ENCODE peak calls at places on chromosome 20, in four cellular contexts. X, R, B and Q are unnamed samples.

GRCh38 chr20:38730989-38731737 is 6.9 kb downstream of the SLC32A1 start:
- DNase-seq in X (peak), B (peak), R (peak), Q (no peak)

GRCh38 chr20:57124800-57125399 is 141.5 kb downstream of the BMP7 start:
- DNase-seq in B (no peak), X (no peak), R (no peak), Q (no peak)

GRCh38 chr20:40638414-40638813 is 50.6 kb downstream of the MAFB start:
- DNase-seq in R (no peak), X (no peak), B (peak), Q (peak)

GRCh38 chr20:46402236-46402886 is 4.1 kb downstream of the ELMO2 start:
- DNase-seq in B (no peak), R (no peak), X (no peak), Q (no peak)

GRCh38 chr20:41428285-41428684 is 61.7 kb upstream of the EMILIN3 start:
- DNase-seq in X (no peak), R (peak), B (no peak), Q (no peak)

GRCh38 chr20:40494238-40494637 is 194.8 kb downstream of the MAFB start:
- DNase-seq in B (no peak), R (no peak), X (peak), Q (no peak)

GRCh38 chr20:20491110-20491783 is 123.3 kb downstream of the INSM1 start:
- DNase-seq in B (no peak), R (no peak), X (no peak), Q (no peak)

GRCh38 chr20:54318892-54319291 is 111.0 kb downstream of the PFDN4 start:
- DNase-seq in X (no peak), B (no peak), R (no peak), Q (no peak)

GRCh38 chr20:34965051-34965450 is 9.4 kb downstream of the MYH7B start:
- DNase-seq in R (no peak), B (no peak), X (no peak), Q (no peak)

GRCh38 chr20:8082999-8083398 is 49.1 kb upstream of the PLCB1 start:
- DNase-seq in R (no peak), X (no peak), B (no peak), Q (no peak)

GRCh38 chr20:63931735-63932134 is 24.5 kb downstream of the UCKL1 start:
- DNase-seq in B (no peak), X (no peak), R (no peak), Q (no peak)

GRCh38 chr20:60750909-60751308 is 501.2 kb upstream of the CDH4 start:
- DNase-seq in R (no peak), B (no peak), X (no peak), Q (no peak)

GRCh38 chr20:62570403-62570802 is 71.9 kb upstream of the SLCO4A1 start:
- DNase-seq in B (no peak), X (no peak), R (no peak), Q (no peak)

GRCh38 chr20:23878787-23879186 is 761 bp downstream of the CST5 start:
- DNase-seq in B (no peak), R (no peak), X (no peak), Q (no peak)

GRCh38 chr20:23879328-23879798 is at the start of gene CST5:
- DNase-seq in X (no peak), B (no peak), R (no peak), Q (no peak)

GRCh38 chr20:23880426-23880825 is 878 bp upstream of the CST5 start:
- DNase-seq in R (no peak), B (no peak), X (no peak), Q (no peak)

GRCh38 chr20:23881371-23881770 is 1.8 kb upstream of the CST5 start:
- DNase-seq in B (no peak), X (no peak), R (no peak), Q (no peak)

DNA sequence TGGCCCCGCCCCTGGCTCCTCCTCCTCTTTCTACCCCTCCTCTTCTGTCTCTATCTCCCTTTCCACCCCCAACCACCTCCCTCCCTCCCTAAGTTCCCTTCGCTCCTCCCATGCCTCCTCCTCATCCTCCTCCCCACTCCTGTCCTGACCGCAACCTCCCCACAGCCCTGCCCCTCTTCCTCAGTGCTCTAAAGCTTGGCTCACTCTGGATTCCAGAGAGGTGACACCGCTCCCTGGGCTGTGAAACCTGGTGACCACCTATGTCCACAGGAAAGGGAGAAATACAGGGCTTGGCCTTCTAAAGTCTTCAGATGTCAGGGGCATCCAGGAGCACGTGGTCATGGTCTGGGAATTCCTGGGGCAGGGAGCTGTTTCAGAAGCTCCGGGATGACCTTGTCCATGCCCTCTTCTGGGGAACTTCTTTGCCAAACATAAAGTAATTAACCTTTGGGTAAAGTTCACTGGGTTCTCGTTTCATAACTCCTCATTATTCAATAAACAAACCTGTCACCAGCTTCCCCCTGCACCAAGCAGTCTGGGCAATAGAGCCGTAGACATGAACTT is 345 bp upstream of the CST5 start:
- DNase-seq in R (no peak), B (no peak), X (no peak), Q (no peak)
- TF ChIP-seq EP300 in R (no peak), B (no peak), X (no peak), Q (no peak)

GRCh38 chr20:346033-346639 is 775 bp upstream of the NRSN2 start:
- DNase-seq in X (no peak), R (no peak), B (no peak), Q (no peak)

GRCh38 chr20:347317-347639 is 367 bp downstream of the NRSN2 start:
- DNase-seq in B (no peak), R (no peak), X (no peak), Q (no peak)

GRCh38 chr20:346640-347316 is at the start of gene NRSN2:
- DNase-seq in B (peak), X (peak), R (peak), Q (no peak)

GRCh38 chr20:348972-349841 is 2.3 kb downstream of the NRSN2 start:
- DNase-seq in R (no peak), X (no peak), B (no peak), Q (no peak)

GRCh38 chr20:347640-348484 is 951 bp downstream of the NRSN2 start:
- DNase-seq in R (peak), X (peak), B (peak), Q (peak)
- TF ChIP-seq POLR2AphosphoS5 in R (no peak), X (peak), B (peak), Q (no peak)

GRCh38 chr20:50216543-50217206 is 26.0 kb downstream of the CEBPB start:
- DNase-seq in B (no peak), R (no peak), X (no peak), Q (no peak)
- TF ChIP-seq EP300 in B (no peak), R (no peak), X (no peak), Q (no peak)

GRCh38 chr20:51934301-51935002 is 132.1 kb upstream of the SALL4 start:
- DNase-seq in R (no peak), X (no peak), B (no peak), Q (no peak)
- TF ChIP-seq POLR2AphosphoS5 in R (no peak), X (no peak), B (no peak), Q (no peak)

DNA sequence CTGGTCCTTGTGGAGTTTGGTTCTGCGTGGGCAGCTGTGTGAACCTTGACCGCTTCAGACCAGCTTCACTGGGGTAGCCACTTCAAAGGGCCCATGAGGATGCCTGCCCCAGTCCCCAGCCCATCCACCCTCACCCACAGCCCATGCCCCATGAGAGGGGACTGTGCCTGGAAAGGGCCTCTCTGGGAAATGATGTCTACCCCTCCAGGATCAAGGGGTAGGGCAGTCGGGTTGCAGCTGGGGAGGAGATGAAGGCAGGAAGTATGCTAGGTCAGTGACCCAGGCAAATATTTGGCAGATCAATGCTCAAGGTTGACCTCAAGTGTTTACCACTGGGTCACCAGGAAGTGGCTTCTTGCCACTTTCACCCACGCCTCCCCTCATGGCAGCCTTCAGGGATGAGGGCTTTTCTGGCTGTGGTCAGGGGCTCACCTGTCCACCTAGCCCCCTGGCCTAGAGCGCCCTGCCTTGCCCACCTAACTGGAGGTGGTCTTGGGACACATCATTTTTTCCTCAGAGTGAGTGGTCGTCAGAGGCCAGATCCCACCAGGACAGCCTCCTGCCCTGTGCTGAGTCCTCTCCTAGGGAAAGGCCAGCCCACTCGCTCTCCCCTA is 109.5 kb downstream of the SNX5 start:
- DNase-seq in B (no peak), X (no peak), R (no peak), Q (no peak)
- TF ChIP-seq EP300 in B (no peak), X (no peak), R (no peak), Q (no peak)

DNA sequence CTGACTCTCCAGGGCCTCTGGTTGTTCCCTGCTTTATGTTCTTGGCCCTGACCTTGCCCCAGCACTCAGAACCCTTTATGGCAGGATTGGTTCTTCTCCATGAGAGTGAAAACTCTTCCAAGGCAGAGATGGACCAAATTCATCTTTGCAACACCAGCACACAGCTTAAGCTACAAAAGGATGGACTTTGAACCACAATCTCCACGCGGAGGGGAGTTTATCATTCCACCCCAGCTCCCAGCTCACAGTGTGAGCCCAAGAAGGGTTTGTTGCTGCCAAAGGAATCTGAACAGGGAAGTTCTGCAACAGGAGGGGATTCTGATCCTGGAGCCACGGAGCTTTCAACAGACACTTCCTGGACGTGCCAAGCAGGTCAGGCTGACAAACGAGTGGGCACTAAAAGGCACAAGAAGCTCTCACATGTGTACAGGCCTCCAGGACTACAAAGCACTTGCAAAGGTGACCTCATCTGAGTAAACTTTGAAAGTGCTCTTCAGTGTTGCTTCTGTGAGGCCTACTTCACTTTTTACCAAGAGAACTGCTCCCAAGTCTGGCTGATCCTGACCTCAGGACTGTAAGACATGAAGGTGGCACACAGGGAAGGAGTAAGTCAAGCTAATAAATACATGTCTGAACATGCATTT is 8.9 kb downstream of the FITM2 start:
- DNase-seq in X (peak), R (no peak), B (no peak), Q (no peak)
- TF ChIP-seq POLR2AphosphoS5 in X (no peak), R (no peak), B (no peak), Q (no peak)

GRCh38 chr20:47502801-47503239 is 1.1 kb downstream of the NCOA3 start:
- DNase-seq in B (no peak), R (no peak), X (no peak), Q (no peak)

GRCh38 chr20:47502271-47502730 is 614 bp downstream of the NCOA3 start:
- DNase-seq in R (peak), B (peak), X (peak), Q (no peak)

GRCh38 chr20:47501117-47501482 is 587 bp upstream of the NCOA3 start:
- DNase-seq in R (no peak), B (no peak), X (no peak), Q (no peak)

GRCh38 chr20:47500554-47500953 is 1.1 kb upstream of the NCOA3 start:
- DNase-seq in R (no peak), X (no peak), B (no peak), Q (peak)

GRCh38 chr20:47501483-47502270 is at the start of gene NCOA3:
- DNase-seq in X (peak), R (peak), B (peak), Q (peak)
- TF ChIP-seq EP300 in X (no peak), R (peak), B (peak), Q (no peak)